ENCODE peak calls at places on chromosomes 3 and 15, in seven cellular contexts. T, Y, U, E, S, V and K are unnamed samples.

GRCh38 chr15:80070840-80071239 is 11.4 kb downstream of the ZFAND6 start:
- DNase-seq in Y (no peak), S (no peak), V (no peak), U (no peak), E (no peak), T (no peak), K (no peak)

GRCh38 chr15:75929799-75930565 is 26.3 kb downstream of the FBXO22 start:
- DNase-seq in V (peak), E (no peak), T (peak), Y (no peak), S (no peak), U (no peak), K (no peak)

GRCh38 chr3:48472673-48472922 is 26.1 kb downstream of the ATRIP start:
- DNase-seq in S (no peak), Y (no peak), V (no peak), U (no peak), T (no peak), E (no peak), K (no peak)

GRCh38 chr15:70806992-70807712 is 43.8 kb upstream of the UACA start:
- DNase-seq in T (no peak), S (no peak), Y (no peak), V (no peak), E (no peak), U (no peak), K (peak)

GRCh38 chr3:35639251-35640185 is at the start of gene ARPP21:
- DNase-seq in V (no peak), Y (no peak), U (peak), T (peak), E (no peak), S (peak), K (no peak)

GRCh38 chr3:193347507-193348501 is 30.7 kb downstream of the ATP13A5 start:
- DNase-seq in Y (no peak), E (peak), T (no peak), U (no peak), V (peak), S (no peak), K (no peak)

GRCh38 chr3:31180274-31180673 is 285.8 kb upstream of the GADL1 start:
- DNase-seq in Y (no peak), V (no peak), E (no peak), U (no peak), T (no peak), S (no peak), K (no peak)

GRCh38 chr3:48619541-48620524 is 1.7 kb downstream of the TMEM89 start:
- DNase-seq in U (no peak), S (no peak), V (no peak), Y (no peak), E (no peak), T (no peak), K (no peak)

GRCh38 chr3:61565569-61565968 is 4.2 kb downstream of the PTPRG start:
- DNase-seq in S (no peak), U (no peak), V (no peak), T (no peak), Y (no peak), E (no peak), K (peak)

GRCh38 chr3:78978037-78978436 is 789.8 kb downstream of the ROBO1 start:
- DNase-seq in Y (no peak), T (no peak), S (no peak), E (no peak), U (no peak), V (peak), K (peak)

GRCh38 chr15:63041982-63042878 is at the start of gene TPM1:
- DNase-seq in Y (no peak), E (no peak), S (no peak), T (peak), U (peak), V (no peak), K (peak)

GRCh38 chr3:25354071-25354470 is 74.0 kb upstream of the RARB start:
- DNase-seq in E (no peak), T (no peak), Y (no peak), S (no peak), U (peak), V (no peak), K (no peak)

GRCh38 chr3:130276203-130276803 is 69.2 kb upstream of the COL6A5 start:
- DNase-seq in V (peak), Y (no peak), T (no peak), S (peak), U (peak), E (peak), K (peak)

GRCh38 chr3:181712505-181713299 is 977 bp downstream of the SOX2 start:
- DNase-seq in V (no peak), S (no peak), U (no peak), E (no peak), T (no peak), Y (no peak), K (no peak)

GRCh38 chr15:78909791-78910228 is 35.0 kb downstream of the CTSH start:
- DNase-seq in E (peak), V (peak), T (peak), S (peak), U (peak), Y (peak), K (peak)

GRCh38 chr3:159791336-159791735 is 197.3 kb upstream of the IL12A start:
- DNase-seq in T (no peak), Y (no peak), U (no peak), S (no peak), E (no peak), V (no peak), K (no peak)

GRCh38 chr3:129936757-129937156 is 37.8 kb upstream of the TRH start:
- DNase-seq in S (no peak), T (no peak), E (no peak), V (no peak), Y (no peak), U (peak), K (peak)

GRCh38 chr3:141089339-141090152 is 38.4 kb downstream of the SPSB4 start:
- DNase-seq in Y (no peak), E (no peak), U (no peak), S (no peak), T (no peak), V (no peak), K (no peak)

GRCh38 chr3:25457642-25458419 is 29.8 kb downstream of the RARB start:
- DNase-seq in S (no peak), E (no peak), V (no peak), Y (no peak), U (no peak), T (no peak), K (no peak)

GRCh38 chr3:37041546-37042195 is 48.4 kb downstream of the MLH1 start:
- DNase-seq in V (no peak), S (no peak), U (no peak), Y (no peak), T (no peak), E (no peak), K (no peak)

GRCh38 chr15:88628018-88628673 is 7.0 kb downstream of the AEN start:
- DNase-seq in U (no peak), S (no peak), E (no peak), T (no peak), Y (no peak), V (no peak), K (no peak)

GRCh38 chr15:68638953-68639500 is 60.2 kb downstream of the CORO2B start:
- DNase-seq in Y (no peak), V (no peak), U (peak), E (no peak), T (no peak), S (no peak), K (no peak)

GRCh38 chr3:12437861-12438260 is 46.4 kb upstream of the TSEN2 start:
- DNase-seq in T (no peak), E (no peak), S (no peak), Y (no peak), U (no peak), V (no peak), K (no peak)

GRCh38 chr3:191795196-191795595 is 334.2 kb downstream of the PYDC2 start:
- DNase-seq in S (no peak), U (no peak), V (no peak), T (no peak), Y (no peak), E (no peak), K (no peak)

GRCh38 chr15:32956006-32956405 is 238.2 kb downstream of the GREM1 start:
- DNase-seq in Y (no peak), V (peak), U (peak), E (no peak), S (no peak), T (no peak), K (peak)

GRCh38 chr3:67521053-67521646 is 133.3 kb downstream of the SUCLG2 start:
- DNase-seq in U (no peak), S (no peak), V (peak), Y (no peak), E (no peak), T (no peak), K (no peak)

GRCh38 chr3:96101013-96101412 is 713.4 kb upstream of the EPHA6 start:
- DNase-seq in U (no peak), T (no peak), E (no peak), V (no peak), S (no peak), Y (no peak), K (no peak)

GRCh38 chr15:78640840-78641733 is at the start of gene CHRNB4:
- DNase-seq in U (no peak), S (no peak), E (no peak), V (no peak), T (no peak), Y (no peak), K (no peak)

GRCh38 chr15:42092666-42093445 is 1.5 kb downstream of the PLA2G4D start:
- DNase-seq in E (no peak), Y (no peak), T (no peak), S (no peak), V (no peak), U (no peak), K (no peak)

GRCh38 chr3:123100192-123100776 is 33.5 kb downstream of the PDIA5 start:
- DNase-seq in Y (no peak), V (no peak), T (no peak), E (no peak), U (no peak), S (no peak), K (no peak)

GRCh38 chr3:116446037-116446436 is 750 bp upstream of the LSAMP start:
- DNase-seq in T (no peak), V (no peak), S (no peak), U (no peak), Y (no peak), E (no peak), K (no peak)

GRCh38 chr3:25153561-25153960 is 274.5 kb upstream of the RARB start:
- DNase-seq in U (no peak), V (no peak), Y (no peak), T (no peak), S (no peak), E (no peak), K (no peak)